ENCODE peak calls at places on chromosome 7, in six cellular contexts. One of them, this sample, is unnamed.

GRCh38 chr7:8282162-8282561 is 20.2 kb upstream of the ICA1 start:
- DNase-seq in NCI-H460: no peak
- DNase-seq in epithelial cell of esophagus: no peak
- DNase-seq in CD8-positive, alpha-beta memory T cell: no peak
- DNase-seq in DMS53: peak; percentile 52
- DNase-seq in fibroblast of pulmonary artery: no peak
- DNase-seq in this sample: no peak

GRCh38 chr7:106285801-106286492 is 1.2 kb upstream of the NAMPT start:
- DNase-seq in NCI-H460: no peak
- DNase-seq in epithelial cell of esophagus: no peak
- DNase-seq in CD8-positive, alpha-beta memory T cell: no peak
- DNase-seq in DMS53: peak; percentile 47
- DNase-seq in fibroblast of pulmonary artery: peak; percentile 89
- DNase-seq in this sample: no peak

GRCh38 chr7:80589561-80590083 is 48.8 kb upstream of the CD36 start:
- DNase-seq in NCI-H460: no peak
- DNase-seq in epithelial cell of esophagus: no peak
- DNase-seq in CD8-positive, alpha-beta memory T cell: no peak
- DNase-seq in DMS53: no peak
- DNase-seq in fibroblast of pulmonary artery: no peak
- DNase-seq in this sample: no peak

GRCh38 chr7:150980663-150981062 is 2.5 kb upstream of the KCNH2 start:
- DNase-seq in NCI-H460: no peak
- DNase-seq in epithelial cell of esophagus: no peak
- DNase-seq in CD8-positive, alpha-beta memory T cell: no peak
- DNase-seq in DMS53: no peak
- DNase-seq in fibroblast of pulmonary artery: no peak
- DNase-seq in this sample: no peak

GRCh38 chr7:46534593-46535271 is 613.7 kb upstream of the IGFBP3 start:
- DNase-seq in NCI-H460: peak; percentile 96
- DNase-seq in epithelial cell of esophagus: no peak
- DNase-seq in CD8-positive, alpha-beta memory T cell: no peak
- DNase-seq in DMS53: no peak
- DNase-seq in fibroblast of pulmonary artery: peak; percentile 84
- DNase-seq in this sample: no peak

GRCh38 chr7:38189256-38189938 is 11.4 kb downstream of the STARD3NL start:
- DNase-seq in NCI-H460: no peak
- DNase-seq in epithelial cell of esophagus: no peak
- DNase-seq in CD8-positive, alpha-beta memory T cell: no peak
- DNase-seq in DMS53: no peak
- DNase-seq in fibroblast of pulmonary artery: no peak
- DNase-seq in this sample: no peak

GRCh38 chr7:1947586-1948217 is 277.6 kb downstream of the ELFN1 start:
- DNase-seq in NCI-H460: no peak
- DNase-seq in epithelial cell of esophagus: no peak
- DNase-seq in CD8-positive, alpha-beta memory T cell: no peak
- DNase-seq in DMS53: no peak
- DNase-seq in fibroblast of pulmonary artery: no peak
- DNase-seq in this sample: no peak

GRCh38 chr7:66668677-66669076 is 40.0 kb downstream of the KCTD7 start:
- DNase-seq in NCI-H460: no peak
- DNase-seq in epithelial cell of esophagus: no peak
- DNase-seq in CD8-positive, alpha-beta memory T cell: no peak
- DNase-seq in DMS53: no peak
- DNase-seq in fibroblast of pulmonary artery: no peak
- DNase-seq in this sample: no peak

GRCh38 chr7:24756989-24757798 is at the start of gene GSDME:
- DNase-seq in NCI-H460: peak; percentile 27
- DNase-seq in epithelial cell of esophagus: peak; percentile 77
- DNase-seq in CD8-positive, alpha-beta memory T cell: peak; percentile 4
- DNase-seq in DMS53: peak; percentile 92
- DNase-seq in fibroblast of pulmonary artery: peak; percentile 72
- DNase-seq in this sample: no peak

GRCh38 chr7:1706381-1706720 is 36.3 kb downstream of the ELFN1 start:
- DNase-seq in NCI-H460: no peak
- DNase-seq in epithelial cell of esophagus: no peak
- DNase-seq in CD8-positive, alpha-beta memory T cell: no peak
- DNase-seq in DMS53: no peak
- DNase-seq in fibroblast of pulmonary artery: no peak
- DNase-seq in this sample: no peak